ENCODE peak calls at places on chromosomes 13 and 19, in four cellular contexts. One of them, this sample, is unnamed.

GRCh38 chr19:45508931-45509691 is 1.8 kb downstream of the VASP start:
- DNase-seq in colonic mucosa: peak
- DNase-seq in IMR-90: peak
- DNase-seq in tibial artery: peak
- DNase-seq in this sample: peak

GRCh38 chr13:20126460-20127262 is 34.2 kb downstream of the GJA3 start:
- DNase-seq in colonic mucosa: no peak
- DNase-seq in IMR-90: no peak
- DNase-seq in tibial artery: no peak
- DNase-seq in this sample: no peak

GRCh38 chr19:38375748-38376147 is 1.4 kb downstream of the PSMD8 start:
- DNase-seq in colonic mucosa: no peak
- DNase-seq in IMR-90: peak
- DNase-seq in tibial artery: no peak
- DNase-seq in this sample: no peak

GRCh38 chr19:4969772-4970531 is 1.0 kb downstream of the KDM4B start:
- DNase-seq in colonic mucosa: no peak
- DNase-seq in IMR-90: no peak
- DNase-seq in tibial artery: no peak
- DNase-seq in this sample: no peak

GRCh38 chr19:49016067-49016839 is 638 bp downstream of the LHB start:
- DNase-seq in colonic mucosa: no peak
- DNase-seq in IMR-90: no peak
- DNase-seq in tibial artery: no peak
- DNase-seq in this sample: no peak

GRCh38 chr13:39516140-39516539 is 86.9 kb downstream of the LHFPL6 start:
- DNase-seq in colonic mucosa: no peak
- DNase-seq in IMR-90: no peak
- DNase-seq in tibial artery: no peak
- DNase-seq in this sample: no peak

GRCh38 chr13:77543711-77544110 is 8.2 kb downstream of the SCEL start:
- DNase-seq in colonic mucosa: no peak
- DNase-seq in IMR-90: no peak
- DNase-seq in tibial artery: no peak
- DNase-seq in this sample: no peak

GRCh38 chr13:30431269-30431950 is 9.1 kb downstream of the UBE2L5 start:
- DNase-seq in colonic mucosa: no peak
- DNase-seq in IMR-90: peak
- DNase-seq in tibial artery: no peak
- DNase-seq in this sample: no peak

GRCh38 chr19:23440207-23440606 is 44.9 kb upstream of the ZNF91 start:
- DNase-seq in colonic mucosa: no peak
- DNase-seq in IMR-90: no peak
- DNase-seq in tibial artery: no peak
- DNase-seq in this sample: no peak

GRCh38 chr19:33156354-33156753 is 24.4 kb downstream of the WDR88 start:
- DNase-seq in colonic mucosa: no peak
- DNase-seq in IMR-90: peak
- DNase-seq in tibial artery: no peak
- DNase-seq in this sample: no peak

GRCh38 chr19:5627395-5627904 is 4.6 kb downstream of the SAFB start:
- DNase-seq in colonic mucosa: peak
- DNase-seq in IMR-90: peak
- DNase-seq in tibial artery: peak
- DNase-seq in this sample: no peak

GRCh38 chr13:95494082-95494681 is 58.3 kb upstream of the CLDN10 start:
- DNase-seq in colonic mucosa: peak
- DNase-seq in IMR-90: peak
- DNase-seq in tibial artery: no peak
- DNase-seq in this sample: no peak

GRCh38 chr19:42028304-42029216 is 34.5 kb upstream of the ATP1A3 start:
- DNase-seq in colonic mucosa: peak
- DNase-seq in IMR-90: no peak
- DNase-seq in tibial artery: no peak
- DNase-seq in this sample: no peak

GRCh38 chr19:38361633-38362075 is 12.7 kb upstream of the PSMD8 start:
- DNase-seq in colonic mucosa: peak
- DNase-seq in IMR-90: peak
- DNase-seq in tibial artery: peak
- DNase-seq in this sample: peak

GRCh38 chr19:1313695-1314613 is 28.3 kb downstream of the EFNA2 start:
- DNase-seq in colonic mucosa: peak
- DNase-seq in IMR-90: no peak
- DNase-seq in tibial artery: no peak
- DNase-seq in this sample: no peak

GRCh38 chr19:13020002-13020414 is 24.7 kb downstream of the NFIX start:
- DNase-seq in colonic mucosa: no peak
- DNase-seq in IMR-90: peak
- DNase-seq in tibial artery: no peak
- DNase-seq in this sample: no peak

GRCh38 chr13:93561553-93561952 is 334.9 kb downstream of the GPC6 start:
- DNase-seq in colonic mucosa: no peak
- DNase-seq in IMR-90: no peak
- DNase-seq in tibial artery: no peak
- DNase-seq in this sample: no peak

GRCh38 chr13:49610176-49610575 is 18.1 kb upstream of the ARL11 start:
- DNase-seq in colonic mucosa: no peak
- DNase-seq in IMR-90: no peak
- DNase-seq in tibial artery: no peak
- DNase-seq in this sample: no peak

GRCh38 chr13:29748097-29748496 is 102.3 kb downstream of the UBL3 start:
- DNase-seq in colonic mucosa: peak
- DNase-seq in IMR-90: no peak
- DNase-seq in tibial artery: no peak
- DNase-seq in this sample: no peak

GRCh38 chr13:43346427-43346826 is 323.0 kb downstream of the DNAJC15 start:
- DNase-seq in colonic mucosa: no peak
- DNase-seq in IMR-90: no peak
- DNase-seq in tibial artery: no peak
- DNase-seq in this sample: no peak

GRCh38 chr19:2426661-2427322 is 594 bp downstream of the TIMM13 start:
- DNase-seq in colonic mucosa: peak
- DNase-seq in IMR-90: peak
- DNase-seq in tibial artery: no peak
- DNase-seq in this sample: peak

GRCh38 chr19:2048104-2048958 is 2.7 kb downstream of the MKNK2 start:
- DNase-seq in colonic mucosa: peak
- DNase-seq in IMR-90: no peak
- DNase-seq in tibial artery: no peak
- DNase-seq in this sample: no peak

GRCh38 chr13:95784161-95784880 is 107.4 kb downstream of the DNAJC3 start:
- DNase-seq in colonic mucosa: no peak
- DNase-seq in IMR-90: peak
- DNase-seq in tibial artery: no peak
- DNase-seq in this sample: peak

GRCh38 chr19:45117167-45117594 is 24.2 kb downstream of the PPP1R37 start:
- DNase-seq in colonic mucosa: no peak
- DNase-seq in IMR-90: peak
- DNase-seq in tibial artery: no peak
- DNase-seq in this sample: no peak

GRCh38 chr13:79141082-79141481 is 265.0 kb downstream of the RBM26 start:
- DNase-seq in colonic mucosa: no peak
- DNase-seq in IMR-90: no peak
- DNase-seq in tibial artery: no peak
- DNase-seq in this sample: no peak

GRCh38 chr19:49165111-49165750 is 7.6 kb downstream of the TRPM4 start:
- DNase-seq in colonic mucosa: no peak
- DNase-seq in IMR-90: no peak
- DNase-seq in tibial artery: peak
- DNase-seq in this sample: no peak

GRCh38 chr13:84191199-84191598 is 308.9 kb upstream of the SLITRK1 start:
- DNase-seq in colonic mucosa: no peak
- DNase-seq in IMR-90: no peak
- DNase-seq in tibial artery: no peak
- DNase-seq in this sample: no peak

GRCh38 chr19:14476307-14476662 is 1.1 kb upstream of the PTGER1 start:
- DNase-seq in colonic mucosa: no peak
- DNase-seq in IMR-90: no peak
- DNase-seq in tibial artery: no peak
- DNase-seq in this sample: no peak

GRCh38 chr13:27788271-27788670 is 4.0 kb upstream of the GSX1 start:
- DNase-seq in colonic mucosa: no peak
- DNase-seq in IMR-90: no peak
- DNase-seq in tibial artery: no peak
- DNase-seq in this sample: no peak

GRCh38 chr19:49829200-49829599 is 11.1 kb downstream of the MED25 start:
- DNase-seq in colonic mucosa: no peak
- DNase-seq in IMR-90: no peak
- DNase-seq in tibial artery: no peak
- DNase-seq in this sample: no peak

GRCh38 chr19:18913466-18913865 is 5.7 kb downstream of the COPE start:
- DNase-seq in colonic mucosa: no peak
- DNase-seq in IMR-90: no peak
- DNase-seq in tibial artery: no peak
- DNase-seq in this sample: no peak

GRCh38 chr13:80830431-80830830 is 489.5 kb upstream of the SPRY2 start:
- DNase-seq in colonic mucosa: no peak
- DNase-seq in IMR-90: no peak
- DNase-seq in tibial artery: no peak
- DNase-seq in this sample: no peak

GRCh38 chr13:112637017-112637801 is 49.3 kb upstream of the TUBGCP3 start:
- DNase-seq in colonic mucosa: no peak
- DNase-seq in IMR-90: no peak
- DNase-seq in tibial artery: no peak
- DNase-seq in this sample: no peak

GRCh38 chr19:33235269-33235995 is 9.8 kb upstream of the SLC7A10 start:
- DNase-seq in colonic mucosa: peak
- DNase-seq in IMR-90: peak
- DNase-seq in tibial artery: peak
- DNase-seq in this sample: peak

DNA sequence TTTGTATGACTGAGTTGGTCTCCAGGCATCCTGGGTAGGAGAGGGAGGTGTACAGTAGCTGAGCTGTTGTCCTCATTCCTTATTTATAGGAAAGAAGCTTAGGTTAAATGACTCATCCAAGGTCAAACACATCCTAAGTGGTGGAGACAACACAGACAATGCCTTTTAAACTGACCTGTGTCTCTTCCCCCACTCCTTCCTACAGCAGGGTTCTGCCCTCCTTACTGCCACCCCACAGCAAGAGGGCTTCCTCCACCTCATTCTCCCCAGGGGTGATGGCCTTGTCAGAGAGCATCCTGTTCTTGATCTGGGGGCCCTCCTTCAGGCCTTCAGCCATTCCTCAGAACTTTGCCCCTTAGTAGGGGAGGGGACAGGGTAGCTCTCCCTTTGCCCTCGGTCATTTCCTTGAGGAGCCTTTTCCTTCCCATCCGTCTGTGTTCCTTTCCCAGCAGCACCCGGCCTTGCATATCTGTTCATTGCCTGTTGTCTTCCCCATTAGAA is 48.2 kb upstream of the GPI start:
- DNase-seq in colonic mucosa: no peak
- DNase-seq in IMR-90: peak
- DNase-seq in tibial artery: no peak
- DNase-seq in this sample: peak
- H3K27ac ChIP-seq in colonic mucosa: no peak
- H3K27ac ChIP-seq in IMR-90: no peak
- H3K27ac ChIP-seq in tibial artery: no peak
- H3K27ac ChIP-seq in this sample: no peak

DNA sequence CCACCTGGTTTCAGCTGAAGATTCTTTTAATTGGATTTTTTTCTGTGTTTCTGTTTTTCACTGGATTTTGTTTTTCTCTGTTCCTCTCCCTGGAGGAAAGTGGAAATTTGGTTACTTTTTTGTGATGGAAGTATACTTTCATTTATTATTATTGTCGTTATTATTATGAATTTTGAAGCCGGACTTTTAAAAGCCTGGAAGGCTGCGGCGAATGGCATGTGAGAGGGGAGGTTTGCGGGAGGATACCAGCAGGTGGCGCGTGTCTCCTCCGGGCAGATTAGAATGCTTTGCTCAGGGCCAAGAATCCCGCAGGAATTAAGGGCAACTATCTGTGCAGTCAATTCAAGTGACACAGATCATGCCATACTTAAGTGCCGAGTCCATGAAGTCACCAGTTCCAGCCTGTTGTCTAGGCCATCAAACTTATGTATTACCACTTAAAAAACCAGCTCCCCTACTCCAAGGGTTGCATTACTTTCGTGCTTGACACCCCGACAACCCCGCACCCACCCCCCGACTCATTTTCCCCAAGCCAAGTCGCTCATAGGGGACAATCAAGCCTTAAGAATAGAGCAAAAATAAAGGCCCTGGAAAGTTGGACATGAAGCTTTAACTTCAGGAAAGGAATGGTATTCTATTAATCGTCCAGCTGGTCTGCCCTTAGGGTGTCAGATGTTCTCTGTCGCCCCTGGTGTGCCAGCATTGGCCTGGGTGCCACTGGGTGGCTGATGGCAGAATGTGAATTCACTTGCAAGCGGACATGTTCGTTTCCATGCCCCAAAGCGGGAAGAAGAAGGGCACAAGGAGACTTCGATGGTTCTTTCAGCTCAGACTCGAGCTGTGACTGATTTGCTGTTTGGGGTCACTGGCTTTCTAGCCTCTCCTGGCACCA is 1.3 kb upstream of the LRCH1 start:
- DNase-seq in colonic mucosa: peak
- DNase-seq in IMR-90: peak
- DNase-seq in tibial artery: peak
- DNase-seq in this sample: peak
- H3K4me3 ChIP-seq in colonic mucosa: peak
- H3K4me3 ChIP-seq in IMR-90: no peak
- H3K4me3 ChIP-seq in tibial artery: peak
- H3K4me3 ChIP-seq in this sample: no peak

GRCh38 chr13:40769970-40770369 is 1.0 kb downstream of the MRPS31 start:
- DNase-seq in colonic mucosa: no peak
- DNase-seq in IMR-90: no peak
- DNase-seq in tibial artery: no peak
- DNase-seq in this sample: no peak
- H3K27ac ChIP-seq in colonic mucosa: no peak
- H3K27ac ChIP-seq in IMR-90: no peak
- H3K27ac ChIP-seq in tibial artery: peak
- H3K27ac ChIP-seq in this sample: no peak

DNA sequence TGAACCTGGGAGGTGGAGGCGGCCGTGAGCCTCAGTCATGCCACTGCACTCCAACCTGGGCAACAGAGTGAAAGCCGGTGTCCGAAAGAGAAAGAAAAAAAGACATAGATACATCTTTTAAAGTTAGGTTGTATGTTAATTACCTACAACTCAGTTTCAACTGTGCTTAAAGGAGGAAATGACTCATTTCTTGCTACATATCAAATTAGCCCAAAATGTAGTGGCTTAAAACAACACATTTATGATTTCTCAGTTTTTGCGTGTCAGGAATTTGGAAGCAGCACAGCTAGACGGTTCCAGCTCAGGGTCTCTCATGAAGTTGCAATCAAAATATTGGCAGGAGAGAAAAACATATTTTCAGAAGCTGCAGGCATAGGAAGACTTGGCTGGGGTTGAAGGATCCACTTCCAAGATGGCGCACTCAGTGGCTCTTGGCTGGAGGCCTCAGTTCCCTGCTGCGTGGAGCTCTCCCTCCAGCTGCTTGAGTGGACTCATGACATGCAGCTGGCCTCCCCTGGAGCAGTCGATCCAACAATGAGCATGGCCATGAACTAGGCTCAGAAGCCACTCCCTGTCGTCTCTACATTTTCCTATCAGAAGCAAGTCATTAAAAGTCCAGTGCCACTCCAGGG is 7.1 kb downstream of the LDLR start:
- DNase-seq in colonic mucosa: no peak
- DNase-seq in IMR-90: peak
- DNase-seq in tibial artery: peak
- DNase-seq in this sample: no peak
- H3K4me3 ChIP-seq in colonic mucosa: no peak
- H3K4me3 ChIP-seq in IMR-90: no peak
- H3K4me3 ChIP-seq in tibial artery: no peak
- H3K4me3 ChIP-seq in this sample: no peak

This sample was measured in SJSA1.